ENCODE peak calls at places on chromosome 18, in five cellular contexts. M is cardiac fibroblast, H is fibroblast of lung, X is skeletal muscle cell, Q is right lobe of liver. B is an unnamed sample.

GRCh38 chr18:33505798-33506197 is 65.3 kb upstream of the CCDC178 start:
- DNase-seq in M (no peak), H (no peak), X (no peak), Q (no peak), B (no peak)

GRCh38 chr18:907880-908512 is 3.3 kb downstream of the ADCYAP1 start:
- DNase-seq in M (no peak), H (no peak), X (no peak), Q (no peak), B (peak; percentile 45)

GRCh38 chr18:13471971-13472628 is 253.5 kb downstream of the LDLRAD4 start:
- DNase-seq in M (no peak), H (no peak), X (no peak), Q (no peak), B (no peak)

GRCh38 chr18:52888014-52888413 is 548.0 kb downstream of the DCC start:
- DNase-seq in M (no peak), H (no peak), X (no peak), Q (no peak), B (no peak)

GRCh38 chr18:58671122-58671940 is at the start of gene MALT1:
- DNase-seq in M (peak; percentile 94), H (peak; percentile 90), X (peak; percentile 66), Q (peak; percentile 96), B (peak; percentile 95)

GRCh38 chr18:23932385-23933067 is 82.0 kb upstream of the TTC39C start:
- DNase-seq in M (no peak), H (no peak), X (no peak), Q (no peak), B (no peak)

GRCh38 chr18:31611511-31611910 is 19.8 kb downstream of the TTR start:
- DNase-seq in M (no peak), H (no peak), X (no peak), Q (no peak), B (no peak)

GRCh38 chr18:22168360-22168921 is 948 bp upstream of the GATA6 start:
- DNase-seq in M (peak; percentile 22), H (no peak), X (no peak), Q (peak; percentile 54), B (no peak)

GRCh38 chr18:36375118-36375517 is 77.6 kb downstream of the FHOD3 start:
- DNase-seq in M (no peak), H (no peak), X (no peak), Q (no peak), B (no peak)

GRCh38 chr18:44678725-44679055 is 2.0 kb upstream of the SETBP1 start:
- DNase-seq in M (no peak), H (no peak), X (no peak), Q (no peak), B (no peak)

GRCh38 chr18:457533-457932 is 43.0 kb downstream of the COLEC12 start:
- DNase-seq in M (peak; percentile 79), H (no peak), X (peak; percentile 39), Q (no peak), B (no peak)

GRCh38 chr18:61965306-61965705 is 72.5 kb upstream of the RNF152 start:
- DNase-seq in M (peak; percentile 22), H (peak; percentile 55), X (no peak), Q (no peak), B (no peak)

GRCh38 chr18:61991201-61991600 is 98.4 kb upstream of the RNF152 start:
- DNase-seq in M (peak; percentile 82), H (peak; percentile 83), X (no peak), Q (no peak), B (no peak)

GRCh38 chr18:9095297-9096012 is 7.0 kb upstream of the NDUFV2 start:
- DNase-seq in M (peak; percentile 70), H (peak; percentile 43), X (no peak), Q (no peak), B (no peak)

GRCh38 chr18:54165450-54165849 is 59.0 kb downstream of the MBD2 start:
- DNase-seq in M (no peak), H (no peak), X (no peak), Q (no peak), B (no peak)

GRCh38 chr18:5107990-5108389 is 89.1 kb downstream of the AKAIN1 start:
- DNase-seq in M (no peak), H (no peak), X (no peak), Q (no peak), B (no peak)

GRCh38 chr18:34224423-34225217 is at the start of gene NOL4:
- DNase-seq in M (peak; percentile 0), H (peak; percentile 52), X (no peak), Q (peak; percentile 40), B (peak; percentile 56)

GRCh38 chr18:22813648-22814328 is 119.3 kb upstream of the RBBP8 start:
- DNase-seq in M (peak; percentile 67), H (peak; percentile 52), X (no peak), Q (no peak), B (no peak)

GRCh38 chr18:5466256-5466655 is 77.5 kb downstream of the EPB41L3 start:
- DNase-seq in M (no peak), H (no peak), X (no peak), Q (no peak), B (no peak)

GRCh38 chr18:79964330-79965118 is at the start of gene HSBP1L1:
- DNase-seq in M (peak; percentile 51), H (peak; percentile 37), X (no peak), Q (peak; percentile 86), B (peak; percentile 90)

GRCh38 chr18:79624356-79624961 is 55.1 kb upstream of the CTDP1 start:
- DNase-seq in M (no peak), H (no peak), X (no peak), Q (no peak), B (no peak)

GRCh38 chr18:59690216-59691045 is 6.8 kb downstream of the CCBE1 start:
- DNase-seq in M (no peak), H (peak; percentile 23), X (no peak), Q (no peak), B (no peak)

GRCh38 chr18:68436485-68436884 is 278.4 kb downstream of the TMX3 start:
- DNase-seq in M (peak; percentile 78), H (peak; percentile 77), X (no peak), Q (no peak), B (no peak)

GRCh38 chr18:68462148-68462547 is 252.8 kb downstream of the TMX3 start:
- DNase-seq in M (no peak), H (no peak), X (no peak), Q (no peak), B (no peak)

GRCh38 chr18:79402209-79402576 is 6.5 kb downstream of the NFATC1 start:
- DNase-seq in M (no peak), H (no peak), X (no peak), Q (peak; percentile 20), B (peak; percentile 47)

GRCh38 chr18:30175061-30175574 is 867.4 kb downstream of the DSC3 start:
- DNase-seq in M (no peak), H (no peak), X (no peak), Q (no peak), B (no peak)

GRCh38 chr18:54875063-54875462 is 46.8 kb downstream of the RAB27B start:
- DNase-seq in M (no peak), H (no peak), X (no peak), Q (no peak), B (no peak)

GRCh38 chr18:11689031-11689971 is at the start of gene GNAL:
- DNase-seq in M (peak; percentile 92), H (peak; percentile 90), X (peak; percentile 69), Q (peak; percentile 78), B (peak; percentile 83)

GRCh38 chr18:48589797-48590519 is 51.1 kb downstream of the CTIF start:
- DNase-seq in M (peak; percentile 13), H (no peak), X (no peak), Q (peak; percentile 89), B (no peak)

GRCh38 chr18:66872277-66872676 is 268.4 kb upstream of the CDH19 start:
- DNase-seq in M (peak; percentile 29), H (peak; percentile 19), X (no peak), Q (no peak), B (no peak)

GRCh38 chr18:245282-245847 is 22.5 kb downstream of the THOC1 start:
- DNase-seq in M (no peak), H (no peak), X (no peak), Q (no peak), B (no peak)

GRCh38 chr18:21163647-21164625 is 52.3 kb upstream of the ROCK1 start:
- DNase-seq in M (peak; percentile 76), H (peak; percentile 89), X (peak; percentile 57), Q (no peak), B (no peak)

GRCh38 chr18:8121942-8122480 is 487.2 kb upstream of the RAB12 start:
- DNase-seq in M (peak; percentile 52), H (peak; percentile 95), X (peak; percentile 82), Q (no peak), B (no peak)

GRCh38 chr18:55473534-55473933 is 114.5 kb downstream of the TCF4 start:
- DNase-seq in M (no peak), H (no peak), X (no peak), Q (no peak), B (no peak)

GRCh38 chr18:410103-410502 is 90.4 kb downstream of the COLEC12 start:
- DNase-seq in M (no peak), H (no peak), X (no peak), Q (no peak), B (no peak)

GRCh38 chr18:75801178-75801577 is 373.7 kb upstream of the SMIM21 start:
- DNase-seq in M (no peak), H (no peak), X (no peak), Q (no peak), B (no peak)

GRCh38 chr18:75802681-75803080 is 375.2 kb upstream of the SMIM21 start:
- DNase-seq in M (no peak), H (no peak), X (no peak), Q (no peak), B (no peak)

GRCh38 chr18:75799449-75800330 is 372.2 kb upstream of the SMIM21 start:
- DNase-seq in M (no peak), H (peak; percentile 25), X (no peak), Q (no peak), B (no peak)

GRCh38 chr18:75797046-75797445 is 369.5 kb upstream of the SMIM21 start:
- DNase-seq in M (no peak), H (no peak), X (no peak), Q (no peak), B (no peak)

GRCh38 chr18:75800331-75800648 is 372.8 kb upstream of the SMIM21 start:
- DNase-seq in M (no peak), H (no peak), X (no peak), Q (no peak), B (no peak)
- H3K4me3 ChIP-seq in M (no peak overlapping the region), H (no peak overlapping the region), X (no peak overlapping the region), Q (no peak overlapping the region), B (no peak overlapping the region)

GRCh38 chr18:3297025-3297984 is 35.4 kb downstream of the MYL12B start:
- DNase-seq in M (peak; percentile 89), H (peak; percentile 94), X (peak; percentile 70), Q (peak; percentile 90), B (peak; percentile 93)
- H3K4me3 ChIP-seq in M (peak overlapping the region; percentile 57), H (peak overlapping the region; percentile 41), X (peak overlapping the region; percentile 51), Q (peak overlapping the region; percentile 76), B (peak overlapping the region; percentile 68)

GRCh38 chr18:75203456-75204261 is 5.3 kb downstream of the PTGR3 start:
- DNase-seq in M (peak; percentile 46), H (no peak), X (no peak), Q (no peak), B (no peak)
- H3K4me3 ChIP-seq in M (peak overlapping the region; percentile 35), H (peak overlapping the region; percentile 14), X (peak overlapping the region; percentile 45), Q (no peak overlapping the region), B (peak overlapping the region; percentile 54)

DNA sequence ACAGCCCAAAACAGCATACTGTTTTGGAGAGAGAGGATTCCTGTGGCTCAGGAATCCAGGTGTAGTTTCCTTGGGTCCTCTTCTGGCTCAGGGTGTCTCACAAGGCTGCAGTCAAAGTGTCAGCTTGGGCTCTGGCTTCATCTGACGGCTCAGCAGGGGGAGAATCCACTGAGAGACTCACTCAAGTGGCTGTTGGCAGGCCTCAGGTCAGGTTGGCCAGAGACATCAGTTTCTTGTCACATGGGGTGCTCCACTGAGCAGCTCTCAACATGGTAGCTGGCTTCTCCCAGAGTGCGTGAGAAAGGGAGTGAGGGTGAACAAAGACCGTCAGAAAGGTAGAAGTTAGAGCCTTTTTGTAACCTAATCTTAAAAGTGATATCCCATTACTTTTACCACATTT is 168.4 kb downstream of the SOCS6 start:
- DNase-seq in M (no peak), H (no peak), X (no peak), Q (no peak), B (no peak)
- H3K4me3 ChIP-seq in M (no peak overlapping the region), H (no peak overlapping the region), X (no peak overlapping the region), Q (no peak overlapping the region), B (no peak overlapping the region)

B was measured in lower lobe of right lung.